ENCODE peak calls at places on chromosomes 16 and 17, in four cellular contexts. S, U, L and P are unnamed samples.

GRCh38 chr16:66920924-66921680 is 2.4 kb upstream of the CDH16 start:
- DNase-seq in U (no peak), L (no peak), S (no peak), P (no peak)

GRCh38 chr17:5587431-5588032 is 3.2 kb upstream of the NLRP1 start:
- DNase-seq in S (peak; percentile 33), L (peak; percentile 72), U (no peak), P (peak; percentile 71)

GRCh38 chr17:75914643-75915265 is 10.1 kb upstream of the MRPL38 start:
- DNase-seq in U (no peak), S (no peak), L (no peak), P (no peak)

GRCh38 chr16:54248863-54249710 is 37.5 kb downstream of the IRX3 start:
- DNase-seq in U (no peak), S (no peak), L (no peak), P (no peak)

GRCh38 chr17:22300177-22300576 is 607.9 kb downstream of the KCNJ18 start:
- DNase-seq in U (no peak), L (no peak), S (no peak), P (no peak)

GRCh38 chr17:79747508-79748295 is 17.0 kb downstream of the ENPP7 start:
- DNase-seq in L (no peak), U (no peak), S (no peak), P (no peak)

GRCh38 chr16:58127634-58128033 is 1.5 kb downstream of the CFAP20 start:
- DNase-seq in L (no peak), U (no peak), S (no peak), P (peak; percentile 30)

GRCh38 chr16:11576427-11577289 is 10.1 kb downstream of the LITAF start:
- DNase-seq in U (no peak), L (peak; percentile 47), S (no peak), P (no peak)

GRCh38 chr17:77498056-77498785 is 357.5 kb downstream of the SEC14L1 start:
- DNase-seq in U (no peak), S (no peak), L (no peak), P (no peak)

GRCh38 chr16:67184453-67185002 is 765 bp upstream of the MATCAP1 start:
- DNase-seq in U (no peak), L (no peak), S (no peak), P (no peak)

GRCh38 chr17:12584727-12585126 is 81.0 kb upstream of the MYOCD start:
- DNase-seq in S (no peak), U (no peak), L (no peak), P (no peak)

GRCh38 chr16:86243571-86244154 is 266.7 kb upstream of the FOXF1 start:
- DNase-seq in U (no peak), L (no peak), S (no peak), P (no peak)

GRCh38 chr17:44222112-44222869 is 2.8 kb upstream of the UBTF start:
- DNase-seq in U (peak; percentile 76), L (peak; percentile 75), S (peak; percentile 81), P (peak; percentile 65)

GRCh38 chr16:64742560-64742959 is 379.3 kb downstream of the CDH11 start:
- DNase-seq in U (no peak), S (no peak), L (no peak), P (no peak)

GRCh38 chr17:80946449-80946848 is 45.2 kb upstream of the CHMP6 start:
- DNase-seq in L (no peak), U (no peak), S (no peak), P (no peak)

GRCh38 chr17:38444151-38444550 is 15.9 kb downstream of the ARHGAP23 start:
- DNase-seq in U (peak; percentile 78), S (peak; percentile 96), L (peak; percentile 81), P (peak; percentile 43)

GRCh38 chr16:17770104-17770503 is 299.3 kb upstream of the XYLT1 start:
- DNase-seq in L (no peak), S (no peak), U (no peak), P (no peak)

GRCh38 chr16:85104821-85105391 is 7.4 kb downstream of the CIBAR2 start:
- DNase-seq in L (peak; percentile 48), S (no peak), U (no peak), P (no peak)

GRCh38 chr16:85103096-85104079 is 8.9 kb downstream of the CIBAR2 start:
- DNase-seq in U (no peak), L (no peak), S (no peak), P (no peak)

GRCh38 chr16:85105475-85105874 is 6.8 kb downstream of the CIBAR2 start:
- DNase-seq in S (no peak), U (no peak), L (no peak), P (no peak)

GRCh38 chr16:85102106-85102630 is 10.1 kb downstream of the CIBAR2 start:
- DNase-seq in S (no peak), L (no peak), U (no peak), P (no peak)

GRCh38 chr16:85104147-85104546 is 8.1 kb downstream of the CIBAR2 start:
- DNase-seq in S (no peak), U (no peak), L (no peak), P (no peak)
- TF ChIP-seq CTCF in S (no peak), U (no peak), L (no peak), P (peak; percentile 16)

GRCh38 chr17:17527534-17527933 is 31.3 kb upstream of the RASD1 start:
- DNase-seq in L (no peak), S (no peak), U (no peak), P (no peak)

GRCh38 chr17:17528101-17528500 is 31.9 kb upstream of the RASD1 start:
- DNase-seq in U (no peak), S (no peak), L (no peak), P (no peak)

GRCh38 chr17:17525956-17526355 is 29.8 kb upstream of the RASD1 start:
- DNase-seq in U (peak; percentile 66), L (no peak), S (no peak), P (no peak)

GRCh38 chr17:17526369-17526768 is 30.2 kb upstream of the RASD1 start:
- DNase-seq in L (no peak), S (no peak), U (peak; percentile 56), P (no peak)

DNA sequence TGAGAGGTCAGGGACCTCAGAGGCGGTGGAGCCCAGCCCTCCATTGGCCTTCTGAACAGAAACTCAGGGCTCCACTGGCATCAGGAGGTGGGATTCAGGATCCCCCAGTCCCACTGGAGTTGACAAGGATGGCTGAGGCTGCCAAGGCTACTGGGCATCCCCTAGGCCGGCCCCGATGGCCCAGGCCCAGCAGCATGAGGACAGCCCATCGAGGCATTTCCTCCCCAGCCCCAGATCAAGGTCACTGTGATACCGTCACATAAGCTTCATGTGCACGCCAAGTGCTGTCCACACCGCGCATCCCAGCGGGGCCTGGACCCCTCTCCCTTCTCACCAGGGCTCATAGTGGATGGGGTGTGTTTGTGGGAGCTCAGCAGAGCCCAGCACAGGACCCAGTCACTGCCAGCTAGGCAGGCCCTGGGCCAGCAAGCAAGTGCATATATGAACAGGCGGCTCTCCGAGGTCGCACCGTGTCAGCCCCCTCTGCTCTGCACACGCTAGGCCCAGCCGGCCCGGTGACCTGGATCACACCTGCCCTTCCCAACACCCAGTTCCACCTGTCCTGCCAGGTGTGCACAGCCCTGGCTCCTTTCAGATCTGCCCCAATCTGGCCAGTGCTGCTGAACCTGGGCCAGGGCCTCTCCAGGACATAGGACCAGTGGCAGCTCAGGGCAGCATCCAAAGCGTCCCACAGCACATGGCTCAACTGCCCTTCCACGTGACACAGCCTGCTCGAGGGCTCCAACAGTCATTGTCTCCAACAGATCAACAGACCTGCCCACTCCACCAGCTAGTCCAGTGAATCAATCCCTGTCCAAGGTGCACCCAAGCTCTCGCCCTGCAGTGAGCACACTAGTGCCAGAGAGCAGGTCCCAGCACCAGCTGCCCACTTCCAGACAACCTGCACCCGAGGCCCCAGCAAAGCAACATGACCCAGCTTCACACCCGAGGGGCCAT is 32.8 kb upstream of the RASD1 start:
- DNase-seq in S (no peak), U (peak; percentile 76), L (no peak), P (no peak)
- TF ChIP-seq CTCF in S (no peak), U (no peak), L (no peak), P (no peak)

DNA sequence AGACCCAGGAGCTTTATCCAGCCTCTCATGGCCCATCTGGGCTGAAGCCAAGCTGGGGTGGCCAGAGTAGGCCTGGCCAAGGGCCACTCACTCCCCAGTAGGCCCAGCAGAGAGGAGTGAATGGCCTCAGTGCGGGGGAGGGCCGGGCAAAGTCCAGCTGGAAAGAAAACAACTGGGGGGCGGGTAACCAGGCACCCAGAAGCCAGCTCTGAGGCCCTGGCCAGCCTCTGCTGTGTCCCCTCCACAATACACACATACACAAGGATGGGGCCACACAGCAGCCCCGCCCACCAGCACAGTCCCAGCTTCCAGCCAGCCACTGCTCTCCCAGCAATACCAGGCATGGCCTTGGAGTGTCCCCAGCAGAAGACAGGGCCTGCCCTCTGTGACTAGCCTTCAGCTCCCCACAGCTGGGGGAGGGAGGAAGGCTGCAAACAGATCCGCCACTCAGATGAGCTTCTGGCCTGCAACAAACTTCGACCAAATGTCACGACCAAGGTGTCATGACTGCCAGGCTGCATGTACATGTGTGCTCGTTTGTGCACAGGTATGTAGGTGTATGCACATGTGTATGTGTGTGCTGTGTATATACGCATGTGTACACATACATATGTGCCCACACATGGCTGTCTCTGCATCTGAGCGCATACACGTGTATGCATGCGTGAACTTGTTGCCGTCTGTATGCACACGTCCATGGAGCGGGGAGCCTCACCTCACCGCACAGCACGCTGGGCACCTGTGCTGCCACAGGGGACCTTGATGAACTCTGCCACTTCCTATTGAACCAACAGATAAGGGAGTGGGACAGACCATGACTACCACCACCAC is 5.0 kb downstream of the CARHSP1 start:
- DNase-seq in S (peak; percentile 84), L (no peak), U (peak; percentile 87), P (no peak)
- TF ChIP-seq CTCF in S (peak; percentile 30), L (no peak), U (no peak), P (no peak)

GRCh38 chr17:72632026-72632684 is 460.3 kb downstream of the SLC39A11 start:
- DNase-seq in L (no peak), U (peak; percentile 35), S (peak; percentile 57), P (no peak)
- TF ChIP-seq CTCF in L (no peak), U (no peak), S (no peak), P (no peak)

GRCh38 chr16:49018259-49018931 is 263.2 kb downstream of the CBLN1 start:
- DNase-seq in S (no peak), L (no peak), U (no peak), P (no peak)

GRCh38 chr16:49020436-49020835 is 261.2 kb downstream of the CBLN1 start:
- DNase-seq in U (no peak), S (no peak), L (no peak), P (no peak)

GRCh38 chr16:49019826-49020401 is 261.7 kb downstream of the CBLN1 start:
- DNase-seq in U (no peak), S (no peak), L (no peak), P (no peak)

GRCh38 chr16:49021136-49021535 is 260.5 kb downstream of the CBLN1 start:
- DNase-seq in S (no peak), U (no peak), L (no peak), P (peak; percentile 3)

GRCh38 chr16:49019081-49019633 is 262.5 kb downstream of the CBLN1 start:
- DNase-seq in U (no peak), S (no peak), L (no peak), P (no peak)
- TF ChIP-seq CTCF in U (no peak), S (no peak), L (no peak), P (no peak)

GRCh38 chr17:42723636-42724035 is 21.2 kb downstream of the EZH1 start:
- DNase-seq in L (no peak), S (no peak), U (no peak), P (no peak)

GRCh38 chr17:42725143-42725542 is 19.7 kb downstream of the EZH1 start:
- DNase-seq in L (no peak), S (no peak), U (no peak), P (no peak)

GRCh38 chr17:42720996-42721583 is 23.8 kb downstream of the EZH1 start:
- DNase-seq in S (peak; percentile 57), L (peak; percentile 75), U (no peak), P (peak; percentile 74)
- TF ChIP-seq CTCF in S (peak; percentile 61), L (peak; percentile 73), U (peak; percentile 74), P (peak; percentile 86)